ENCODE peak calls at places on chromosomes 6 and 20, in seven cellular contexts. One of them, this sample, is unnamed.

GRCh38 chr20:9112541-9113515 is 43.9 kb downstream of the PLCB4 start:
- DNase-seq in HL-60: no peak
- DNase-seq in astrocyte of the spinal cord: peak; percentile 66
- DNase-seq in activated B cell treated with CpG ODN at 0.5 μM for 24 hours: no peak
- DNase-seq in CD8-positive, alpha-beta T cell: no peak
- DNase-seq in AG09309: no peak
- DNase-seq in foreskin fibroblast: peak; percentile 72
- DNase-seq in this sample: no peak

GRCh38 chr6:20631525-20631924 is 97.3 kb downstream of the CDKAL1 start:
- DNase-seq in foreskin fibroblast: peak; percentile 42
- DNase-seq in HL-60: no peak
- DNase-seq in AG09309: no peak
- DNase-seq in astrocyte of the spinal cord: no peak
- DNase-seq in activated B cell treated with CpG ODN at 0.5 μM for 24 hours: no peak
- DNase-seq in CD8-positive, alpha-beta T cell: no peak
- DNase-seq in this sample: no peak

GRCh38 chr20:12203981-12204380 is 286.3 kb downstream of the BTBD3 start:
- DNase-seq in HL-60: no peak
- DNase-seq in activated B cell treated with CpG ODN at 0.5 μM for 24 hours: no peak
- DNase-seq in CD8-positive, alpha-beta T cell: no peak
- DNase-seq in astrocyte of the spinal cord: no peak
- DNase-seq in AG09309: no peak
- DNase-seq in foreskin fibroblast: no peak
- DNase-seq in this sample: no peak

GRCh38 chr6:152404936-152405595 is 232.1 kb downstream of the SYNE1 start:
- DNase-seq in AG09309: no peak
- DNase-seq in activated B cell treated with CpG ODN at 0.5 μM for 24 hours: no peak
- DNase-seq in foreskin fibroblast: no peak
- DNase-seq in CD8-positive, alpha-beta T cell: no peak
- DNase-seq in astrocyte of the spinal cord: no peak
- DNase-seq in HL-60: no peak
- DNase-seq in this sample: no peak

GRCh38 chr6:89640804-89641203 is 2.3 kb upstream of the LYRM2 start:
- DNase-seq in foreskin fibroblast: peak; percentile 43
- DNase-seq in astrocyte of the spinal cord: peak; percentile 50
- DNase-seq in AG09309: peak; percentile 14
- DNase-seq in activated B cell treated with CpG ODN at 0.5 μM for 24 hours: no peak
- DNase-seq in CD8-positive, alpha-beta T cell: no peak
- DNase-seq in HL-60: no peak
- DNase-seq in this sample: no peak

GRCh38 chr6:113328886-113329381 is 528.2 kb upstream of the MARCKS start:
- DNase-seq in activated B cell treated with CpG ODN at 0.5 μM for 24 hours: no peak
- DNase-seq in foreskin fibroblast: peak; percentile 18
- DNase-seq in astrocyte of the spinal cord: peak; percentile 77
- DNase-seq in CD8-positive, alpha-beta T cell: no peak
- DNase-seq in HL-60: no peak
- DNase-seq in AG09309: no peak
- DNase-seq in this sample: no peak

GRCh38 chr20:1209447-1210387 is 6.5 kb downstream of the C20orf202 start:
- DNase-seq in astrocyte of the spinal cord: no peak
- DNase-seq in foreskin fibroblast: peak; percentile 44
- DNase-seq in HL-60: no peak
- DNase-seq in CD8-positive, alpha-beta T cell: no peak
- DNase-seq in AG09309: no peak
- DNase-seq in activated B cell treated with CpG ODN at 0.5 μM for 24 hours: no peak
- DNase-seq in this sample: no peak

GRCh38 chr6:6414946-6415345 is 94.5 kb upstream of the F13A1 start:
- DNase-seq in CD8-positive, alpha-beta T cell: no peak
- DNase-seq in AG09309: no peak
- DNase-seq in HL-60: no peak
- DNase-seq in foreskin fibroblast: no peak
- DNase-seq in astrocyte of the spinal cord: no peak
- DNase-seq in activated B cell treated with CpG ODN at 0.5 μM for 24 hours: no peak
- DNase-seq in this sample: no peak

GRCh38 chr20:18380908-18381529 is 85.8 kb downstream of the DZANK1 start:
- DNase-seq in CD8-positive, alpha-beta T cell: no peak
- DNase-seq in HL-60: no peak
- DNase-seq in AG09309: no peak
- DNase-seq in foreskin fibroblast: no peak
- DNase-seq in activated B cell treated with CpG ODN at 0.5 μM for 24 hours: no peak
- DNase-seq in astrocyte of the spinal cord: no peak
- DNase-seq in this sample: no peak

GRCh38 chr20:8309638-8310037 is 177.6 kb downstream of the PLCB1 start:
- DNase-seq in foreskin fibroblast: no peak
- DNase-seq in HL-60: no peak
- DNase-seq in AG09309: no peak
- DNase-seq in astrocyte of the spinal cord: peak; percentile 22
- DNase-seq in activated B cell treated with CpG ODN at 0.5 μM for 24 hours: no peak
- DNase-seq in CD8-positive, alpha-beta T cell: no peak
- DNase-seq in this sample: no peak

GRCh38 chr6:40743690-40744446 is 156.7 kb upstream of the LRFN2 start:
- DNase-seq in foreskin fibroblast: no peak
- DNase-seq in HL-60: no peak
- DNase-seq in activated B cell treated with CpG ODN at 0.5 μM for 24 hours: no peak
- DNase-seq in CD8-positive, alpha-beta T cell: no peak
- DNase-seq in AG09309: no peak
- DNase-seq in astrocyte of the spinal cord: no peak
- DNase-seq in this sample: no peak

GRCh38 chr6:170167657-170168159 is 123.2 kb downstream of the DLL1 start:
- DNase-seq in activated B cell treated with CpG ODN at 0.5 μM for 24 hours: no peak
- DNase-seq in astrocyte of the spinal cord: no peak
- DNase-seq in AG09309: no peak
- DNase-seq in CD8-positive, alpha-beta T cell: no peak
- DNase-seq in foreskin fibroblast: no peak
- DNase-seq in HL-60: no peak
- DNase-seq in this sample: no peak

GRCh38 chr20:45911486-45912343 is at the start of gene PLTP:
- DNase-seq in AG09309: no peak
- DNase-seq in foreskin fibroblast: peak; percentile 75
- DNase-seq in astrocyte of the spinal cord: peak; percentile 75
- DNase-seq in activated B cell treated with CpG ODN at 0.5 μM for 24 hours: peak; percentile 36
- DNase-seq in HL-60: no peak
- DNase-seq in CD8-positive, alpha-beta T cell: peak; percentile 37
- DNase-seq in this sample: peak; percentile 38

GRCh38 chr6:33317668-33318425 is at the start of gene ZBTB22:
- DNase-seq in CD8-positive, alpha-beta T cell: peak; percentile 96
- DNase-seq in foreskin fibroblast: peak; percentile 99
- DNase-seq in HL-60: peak; percentile 99
- DNase-seq in activated B cell treated with CpG ODN at 0.5 μM for 24 hours: peak; percentile 91
- DNase-seq in AG09309: peak; percentile 97
- DNase-seq in astrocyte of the spinal cord: peak; percentile 99
- DNase-seq in this sample: peak; percentile 94

GRCh38 chr6:33319939-33320314 is 2.4 kb upstream of the ZBTB22 start:
- DNase-seq in HL-60: no peak
- DNase-seq in AG09309: no peak
- DNase-seq in foreskin fibroblast: no peak
- DNase-seq in activated B cell treated with CpG ODN at 0.5 μM for 24 hours: no peak
- DNase-seq in astrocyte of the spinal cord: peak; percentile 4
- DNase-seq in CD8-positive, alpha-beta T cell: no peak
- DNase-seq in this sample: no peak

GRCh38 chr6:33321227-33321626 is 3.7 kb upstream of the ZBTB22 start:
- DNase-seq in AG09309: no peak
- DNase-seq in HL-60: no peak
- DNase-seq in CD8-positive, alpha-beta T cell: no peak
- DNase-seq in astrocyte of the spinal cord: no peak
- DNase-seq in foreskin fibroblast: no peak
- DNase-seq in activated B cell treated with CpG ODN at 0.5 μM for 24 hours: no peak
- DNase-seq in this sample: no peak

GRCh38 chr6:33318426-33319073 is 1.0 kb upstream of the ZBTB22 start:
- DNase-seq in foreskin fibroblast: no peak
- DNase-seq in AG09309: no peak
- DNase-seq in astrocyte of the spinal cord: no peak
- DNase-seq in CD8-positive, alpha-beta T cell: no peak
- DNase-seq in activated B cell treated with CpG ODN at 0.5 μM for 24 hours: no peak
- DNase-seq in HL-60: no peak
- DNase-seq in this sample: no peak

GRCh38 chr6:33320315-33321181 is 3.0 kb upstream of the ZBTB22 start:
- DNase-seq in foreskin fibroblast: peak; percentile 97
- DNase-seq in CD8-positive, alpha-beta T cell: no peak
- DNase-seq in activated B cell treated with CpG ODN at 0.5 μM for 24 hours: no peak
- DNase-seq in astrocyte of the spinal cord: peak; percentile 87
- DNase-seq in HL-60: no peak
- DNase-seq in AG09309: no peak
- DNase-seq in this sample: no peak
- TF ChIP-seq CTCF in foreskin fibroblast: no peak
- TF ChIP-seq CTCF in CD8-positive, alpha-beta T cell: no peak
- TF ChIP-seq CTCF in activated B cell treated with CpG ODN at 0.5 μM for 24 hours: no peak
- TF ChIP-seq CTCF in astrocyte of the spinal cord: no peak
- TF ChIP-seq CTCF in HL-60: no peak
- TF ChIP-seq CTCF in AG09309: no peak
- TF ChIP-seq CTCF in this sample: no peak

DNA sequence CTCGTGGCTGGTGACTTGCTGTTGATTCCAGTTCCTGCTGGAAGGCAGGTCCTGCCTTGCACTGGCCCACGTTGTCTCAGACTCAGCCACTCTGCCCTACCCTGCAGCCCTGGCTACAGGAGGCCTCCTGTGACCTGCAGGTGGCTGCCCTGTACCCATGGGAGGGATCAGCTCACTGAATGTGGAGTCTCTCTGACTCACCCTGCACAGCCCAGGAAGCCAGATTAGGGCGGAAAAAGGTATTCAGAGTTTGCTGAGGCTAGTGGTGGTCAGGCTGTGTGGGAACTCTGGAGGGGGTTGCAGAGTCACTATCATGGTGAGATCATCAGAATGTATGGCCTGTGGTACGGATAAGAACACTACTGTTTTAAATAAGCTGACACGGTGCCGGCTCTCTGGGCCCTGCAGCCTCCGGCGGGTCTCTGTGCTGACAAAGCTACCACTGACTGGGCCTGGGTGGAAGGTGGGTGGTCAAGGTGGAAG is 24.7 kb upstream of the PYGB start:
- DNase-seq in CD8-positive, alpha-beta T cell: no peak
- DNase-seq in HL-60: no peak
- DNase-seq in foreskin fibroblast: peak; percentile 96
- DNase-seq in astrocyte of the spinal cord: peak; percentile 97
- DNase-seq in activated B cell treated with CpG ODN at 0.5 μM for 24 hours: no peak
- DNase-seq in AG09309: peak; percentile 52
- DNase-seq in this sample: no peak
- TF ChIP-seq CTCF in CD8-positive, alpha-beta T cell: no peak
- TF ChIP-seq CTCF in HL-60: no peak
- TF ChIP-seq CTCF in foreskin fibroblast: no peak
- TF ChIP-seq CTCF in astrocyte of the spinal cord: peak; percentile 33
- TF ChIP-seq CTCF in activated B cell treated with CpG ODN at 0.5 μM for 24 hours: no peak
- TF ChIP-seq CTCF in AG09309: peak; percentile 29
- TF ChIP-seq CTCF in this sample: no peak

DNA sequence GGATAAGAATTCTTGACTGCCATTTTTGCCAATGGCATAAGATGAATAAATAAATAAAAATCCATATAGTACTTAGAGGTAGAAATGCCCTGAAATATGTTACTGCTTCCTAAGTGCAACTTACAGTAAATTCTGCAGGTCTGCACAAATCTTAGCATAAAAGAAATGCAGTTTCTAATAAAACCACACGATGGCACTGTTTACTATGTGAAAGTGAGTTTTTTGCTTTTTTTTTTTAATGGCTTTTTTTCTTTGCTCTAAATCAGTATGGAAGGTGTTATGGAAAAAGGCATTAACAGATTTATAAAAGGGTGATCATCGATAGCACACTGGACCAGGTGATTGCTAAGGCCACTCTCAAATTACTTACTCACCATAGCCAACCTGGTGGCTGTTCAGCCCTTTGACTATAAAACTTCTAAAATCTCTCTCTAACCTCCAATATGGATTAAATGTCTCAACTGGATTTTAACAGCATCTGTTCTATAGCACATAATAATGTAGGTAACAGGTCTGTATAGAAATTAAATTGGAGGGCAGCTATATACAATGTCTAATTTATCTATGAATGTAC is 45.8 kb downstream of the AHI1 start:
- DNase-seq in HL-60: no peak
- DNase-seq in foreskin fibroblast: peak; percentile 48
- DNase-seq in CD8-positive, alpha-beta T cell: no peak
- DNase-seq in astrocyte of the spinal cord: peak; percentile 61
- DNase-seq in activated B cell treated with CpG ODN at 0.5 μM for 24 hours: no peak
- DNase-seq in AG09309: no peak
- DNase-seq in this sample: no peak
- TF ChIP-seq CTCF in HL-60: peak; percentile 51
- TF ChIP-seq CTCF in foreskin fibroblast: peak; percentile 35
- TF ChIP-seq CTCF in CD8-positive, alpha-beta T cell: peak; percentile 94
- TF ChIP-seq CTCF in astrocyte of the spinal cord: peak; percentile 51
- TF ChIP-seq CTCF in activated B cell treated with CpG ODN at 0.5 μM for 24 hours: peak; percentile 54
- TF ChIP-seq CTCF in AG09309: peak; percentile 48
- TF ChIP-seq CTCF in this sample: peak; percentile 80

DNA sequence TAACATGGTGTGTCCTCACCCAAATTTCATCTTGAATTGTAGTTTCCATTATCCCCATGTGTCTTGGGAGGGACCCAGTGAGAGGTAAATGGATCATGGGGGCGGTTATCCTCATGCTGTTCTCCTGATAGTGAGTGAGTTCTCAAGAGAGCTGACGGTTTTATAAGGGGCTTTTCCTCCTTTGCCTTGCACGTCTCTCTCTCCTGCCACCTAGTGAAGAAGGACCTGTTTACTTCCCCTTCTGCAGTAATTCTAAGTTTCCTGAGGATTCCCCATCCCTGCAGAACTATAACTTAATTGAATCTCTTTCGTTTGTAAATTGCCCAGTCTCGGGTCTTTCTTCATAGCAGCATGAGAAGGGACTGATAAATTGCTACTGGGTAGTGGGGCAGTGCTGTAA is 789.3 kb downstream of the FRK start:
- DNase-seq in AG09309: no peak
- DNase-seq in HL-60: no peak
- DNase-seq in CD8-positive, alpha-beta T cell: no peak
- DNase-seq in astrocyte of the spinal cord: no peak
- DNase-seq in activated B cell treated with CpG ODN at 0.5 μM for 24 hours: no peak
- DNase-seq in foreskin fibroblast: no peak
- DNase-seq in this sample: no peak
- TF ChIP-seq CTCF in AG09309: no peak
- TF ChIP-seq CTCF in HL-60: no peak
- TF ChIP-seq CTCF in CD8-positive, alpha-beta T cell: no peak
- TF ChIP-seq CTCF in astrocyte of the spinal cord: no peak
- TF ChIP-seq CTCF in activated B cell treated with CpG ODN at 0.5 μM for 24 hours: no peak
- TF ChIP-seq CTCF in foreskin fibroblast: no peak
- TF ChIP-seq CTCF in this sample: no peak

DNA sequence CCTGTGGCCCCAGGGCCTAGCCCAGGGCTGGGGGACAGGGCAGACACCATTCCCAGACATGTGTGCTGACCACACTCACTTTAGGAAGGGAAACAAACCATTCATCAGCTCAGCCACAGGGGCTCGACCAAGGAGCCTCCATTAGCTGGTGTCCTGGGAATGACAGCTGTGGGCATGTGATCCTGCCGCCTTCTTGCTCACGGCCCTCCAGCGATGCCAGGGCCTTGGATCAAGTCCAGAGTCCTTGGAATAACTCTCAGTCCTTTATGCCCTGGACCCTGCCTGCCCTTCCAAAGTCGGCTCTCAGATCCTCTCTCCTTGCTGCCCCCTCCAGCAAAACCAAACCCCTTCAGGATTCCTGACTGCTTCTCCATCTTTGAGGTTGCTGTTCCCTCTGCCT is 165.0 kb upstream of the RNF24 start:
- DNase-seq in HL-60: no peak
- DNase-seq in CD8-positive, alpha-beta T cell: no peak
- DNase-seq in activated B cell treated with CpG ODN at 0.5 μM for 24 hours: no peak
- DNase-seq in AG09309: no peak
- DNase-seq in foreskin fibroblast: no peak
- DNase-seq in astrocyte of the spinal cord: no peak
- DNase-seq in this sample: no peak
- TF ChIP-seq CTCF in HL-60: no peak
- TF ChIP-seq CTCF in CD8-positive, alpha-beta T cell: no peak
- TF ChIP-seq CTCF in activated B cell treated with CpG ODN at 0.5 μM for 24 hours: no peak
- TF ChIP-seq CTCF in AG09309: no peak
- TF ChIP-seq CTCF in foreskin fibroblast: no peak
- TF ChIP-seq CTCF in astrocyte of the spinal cord: no peak
- TF ChIP-seq CTCF in this sample: no peak